ENCODE peak calls at places on chromosome 13, in eight cellular contexts. B is A549; Z is lower lobe of right lung; H is Right ventricle myocardium superior; S is activated naive CD4-positive, alpha-beta T cell treated with anti-CD3 and anti-CD28 coated beads, Interleukin-2, amount 50 U/mL, for 72 hours; L is PC-3; O is naive thymus-derived CD8-positive, alpha-beta T cell; Q is foreskin keratinocyte. P is an unnamed sample.

GRCh38 chr13:31798189-31798588 is 58.9 kb downstream of the RXFP2 start:
- ATAC-seq in H (no peak), Z (peak; percentile 63), S (no peak), O (no peak), L (no peak), B (no peak), Q (no peak), P (no peak)

GRCh38 chr13:48726711-48727110 is 73.0 kb downstream of the CYSLTR2 start:
- ATAC-seq in O (no peak), H (peak; percentile 89), B (no peak), Z (no peak), L (no peak), S (no peak), Q (no peak), P (no peak)

GRCh38 chr13:79745141-79745540 is 264.2 kb downstream of the NDFIP2 start:
- ATAC-seq in H (no peak), Z (no peak), S (no peak), B (no peak), L (no peak), Q (no peak), O (no peak), P (no peak)

GRCh38 chr13:75415720-75416119 is 66.2 kb downstream of the TBC1D4 start:
- ATAC-seq in O (no peak), L (peak; percentile 30), Q (peak; percentile 9), S (no peak), H (peak; percentile 21), Z (no peak), B (no peak), P (no peak)

GRCh38 chr13:95420501-95420900 is 119.2 kb upstream of the ABCC4 start:
- ATAC-seq in H (no peak), S (no peak), L (no peak), Z (no peak), Q (no peak), B (no peak), O (no peak), P (peak; percentile 18)

GRCh38 chr13:74017301-74018092 is 116.7 kb downstream of the KLF12 start:
- ATAC-seq in Z (no peak), L (no peak), O (peak; percentile 82), Q (no peak), B (no peak), S (peak; percentile 48), H (peak; percentile 45), P (no peak)

GRCh38 chr13:113224486-113224885 is 15.1 kb downstream of the CUL4A start:
- ATAC-seq in Z (no peak), H (peak; percentile 45), B (no peak), S (no peak), L (no peak), Q (no peak), O (no peak), P (peak; percentile 15)

GRCh38 chr13:30933334-30933681 is 852 bp downstream of the TEX26 start:
- ATAC-seq in H (peak; percentile 60), B (no peak), Q (no peak), S (no peak), Z (no peak), O (no peak), L (no peak), P (no peak)

GRCh38 chr13:94780421-94780820 is 68.1 kb upstream of the SOX21 start:
- ATAC-seq in O (no peak), Q (no peak), B (no peak), Z (no peak), L (no peak), S (no peak), H (no peak), P (no peak)

GRCh38 chr13:29594310-29594709 is 1.2 kb downstream of the SLC7A1 start:
- ATAC-seq in L (peak; percentile 29), S (peak; percentile 50), B (peak; percentile 75), O (peak; percentile 17), H (peak; percentile 52), Z (peak; percentile 46), Q (peak; percentile 67), P (peak; percentile 40)

GRCh38 chr13:59641758-59642157 is 522.0 kb downstream of the DIAPH3 start:
- ATAC-seq in B (no peak), H (no peak), L (no peak), S (no peak), Q (no peak), Z (no peak), O (no peak), P (no peak)

GRCh38 chr13:36778083-36778671 is 40.8 kb upstream of the RFXAP start:
- ATAC-seq in L (no peak), S (no peak), O (no peak), B (no peak), Q (peak; percentile 12), Z (peak; percentile 68), H (no peak), P (no peak)

GRCh38 chr13:31433756-31434155 is 234.0 kb downstream of the B3GLCT start:
- ATAC-seq in B (no peak), S (no peak), O (no peak), Z (no peak), L (no peak), Q (no peak), H (no peak), P (no peak)

GRCh38 chr13:23817136-23817535 is 72.1 kb downstream of the MIPEP start:
- ATAC-seq in Z (no peak), B (no peak), Q (peak; percentile 36), S (no peak), L (no peak), H (no peak), O (no peak), P (no peak)

GRCh38 chr13:30802501-30802900 is 67.2 kb downstream of the ALOX5AP start:
- ATAC-seq in Z (no peak), L (no peak), O (peak; percentile 7), B (peak; percentile 19), S (no peak), H (peak; percentile 2), Q (no peak), P (no peak)

GRCh38 chr13:31887311-31887710 is 144.3 kb upstream of the FRY start:
- ATAC-seq in L (no peak), Q (no peak), S (no peak), B (no peak), H (no peak), Z (no peak), O (no peak), P (no peak)

P was measured in esophagus mucosa.